ENCODE peak calls at places on chromosomes 4 and X, in eight cellular contexts. K, A, W, Y, G, J, F and S are unnamed samples.

GRCh38 chr4:140076307-140076706 is 77.7 kb downstream of the MAML3 start:
- DNase-seq in K (no peak), A (no peak), W (no peak), Y (no peak), G (no peak), J (no peak), F (no peak), S (no peak)

GRCh38 chrX:69083785-69084184 is 81.5 kb downstream of the PJA1 start:
- DNase-seq in K (no peak), A (no peak), W (no peak), Y (no peak), G (no peak), J (no peak), F (no peak), S (no peak)

GRCh38 chr4:6333301-6334202 is 63.9 kb downstream of the WFS1 start:
- DNase-seq in K (no peak), A (no peak), W (peak), Y (peak), G (peak), J (no peak), F (no peak), S (peak)

GRCh38 chrX:5876984-5877655 is 351.5 kb downstream of the NLGN4X start:
- DNase-seq in K (no peak), A (no peak), W (peak), Y (no peak), G (peak), J (peak), F (no peak), S (no peak)

GRCh38 chrX:102712967-102713677 is 874 bp downstream of the GPRASP2 start:
- DNase-seq in K (peak), A (peak), W (peak), Y (peak), G (peak), J (peak), F (peak), S (no peak)

GRCh38 chr4:187128226-187128625 is 404.6 kb upstream of the FAT1 start:
- DNase-seq in K (peak), A (no peak), W (no peak), Y (peak), G (no peak), J (no peak), F (no peak), S (no peak)

GRCh38 chrX:1400731-1401471 is 9.0 kb upstream of the SLC25A6 start:
- DNase-seq in K (no peak), A (peak), W (no peak), Y (no peak), G (no peak), J (no peak), F (no peak), S (peak)

GRCh38 chrX:19392703-19393102 is 49.0 kb downstream of the PDHA1 start:
- DNase-seq in K (no peak), A (no peak), W (no peak), Y (no peak), G (no peak), J (no peak), F (no peak), S (no peak)

GRCh38 chrX:110265624-110266023 is 52.3 kb downstream of the AMMECR1 start:
- DNase-seq in K (no peak), A (no peak), W (no peak), Y (no peak), G (no peak), J (no peak), F (no peak), S (no peak)

GRCh38 chrX:153029875-153030274 is 26.4 kb upstream of the PNMA3 start:
- DNase-seq in K (no peak), A (no peak), W (no peak), Y (no peak), G (peak), J (no peak), F (no peak), S (no peak)

GRCh38 chr4:5619913-5620625 is 88.3 kb downstream of the EVC2 start:
- DNase-seq in K (no peak), A (no peak), W (no peak), Y (no peak), G (peak), J (no peak), F (no peak), S (no peak)

GRCh38 chr4:138938371-138938699 is 77.2 kb upstream of the NOCT start:
- DNase-seq in K (peak), A (no peak), W (peak), Y (peak), G (peak), J (peak), F (no peak), S (no peak)

GRCh38 chr4:77052352-77052751 is 23.4 kb downstream of the CCNI start:
- DNase-seq in K (peak), A (no peak), W (peak), Y (peak), G (peak), J (peak), F (no peak), S (no peak)

GRCh38 chr4:101972791-101973190 is 182.3 kb downstream of the BANK1 start:
- DNase-seq in K (no peak), A (no peak), W (no peak), Y (no peak), G (no peak), J (no peak), F (no peak), S (no peak)

GRCh38 chr4:113094327-113094726 is 44.9 kb downstream of the ANK2 start:
- DNase-seq in K (no peak), A (no peak), W (no peak), Y (no peak), G (no peak), J (no peak), F (no peak), S (no peak)

GRCh38 chrX:10030570-10030969 is 63.4 kb downstream of the CLDN34 start:
- DNase-seq in K (peak), A (no peak), W (peak), Y (peak), G (peak), J (no peak), F (no peak), S (no peak)

GRCh38 chr4:16642897-16643296 is 255.5 kb downstream of the LDB2 start:
- DNase-seq in K (no peak), A (no peak), W (no peak), Y (no peak), G (peak), J (no peak), F (no peak), S (no peak)
- TF ChIP-seq CTCF in K (peak), A (peak), W (peak), Y (peak), G (peak), J (peak), F (no peak), S (no peak)

GRCh38 chrX:41822917-41823316 is 98.9 kb downstream of the GPR82 start:
- DNase-seq in K (no peak), A (no peak), W (no peak), Y (no peak), G (no peak), J (peak), F (no peak), S (no peak)

GRCh38 chrX:41825796-41826195 is 97.6 kb downstream of the CASK start:
- DNase-seq in K (no peak), A (no peak), W (no peak), Y (no peak), G (no peak), J (no peak), F (no peak), S (no peak)

GRCh38 chrX:41823402-41823801 is 99.4 kb downstream of the GPR82 start:
- DNase-seq in K (no peak), A (no peak), W (peak), Y (peak), G (peak), J (peak), F (no peak), S (no peak)

GRCh38 chrX:41827886-41828285 is 95.5 kb downstream of the CASK start:
- DNase-seq in K (peak), A (no peak), W (no peak), Y (peak), G (peak), J (no peak), F (no peak), S (no peak)

GRCh38 chrX:41824551-41824950 is 98.8 kb downstream of the CASK start:
- DNase-seq in K (peak), A (no peak), W (peak), Y (peak), G (peak), J (peak), F (no peak), S (no peak)
- TF ChIP-seq CTCF in K (no peak), A (no peak), W (no peak), Y (no peak), G (no peak), J (no peak), F (no peak), S (no peak)

DNA sequence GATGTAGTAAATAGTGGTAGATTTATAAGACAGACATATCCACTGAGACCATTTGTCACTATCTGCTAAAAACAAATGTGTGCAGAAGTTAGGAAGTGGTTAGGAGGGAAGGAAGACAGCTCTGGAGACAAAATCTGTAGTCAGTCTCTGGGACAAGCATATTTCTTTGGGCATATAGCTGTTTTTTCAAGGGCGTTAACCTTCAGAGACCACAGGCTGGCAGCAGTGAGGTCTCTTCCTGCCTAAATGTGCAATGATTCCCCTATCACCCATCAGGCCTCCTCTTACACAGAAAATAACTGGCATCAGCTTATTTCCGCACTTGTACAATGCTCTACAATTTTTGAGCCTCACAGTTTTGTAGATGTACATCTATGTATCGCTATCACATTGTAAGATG is 6.5 kb downstream of the TMEM150C start:
- DNase-seq in K (no peak), A (no peak), W (no peak), Y (peak), G (no peak), J (no peak), F (no peak), S (no peak)
- TF ChIP-seq CTCF in K (no peak), A (peak), W (no peak), Y (peak), G (peak), J (peak), F (no peak), S (peak)

DNA sequence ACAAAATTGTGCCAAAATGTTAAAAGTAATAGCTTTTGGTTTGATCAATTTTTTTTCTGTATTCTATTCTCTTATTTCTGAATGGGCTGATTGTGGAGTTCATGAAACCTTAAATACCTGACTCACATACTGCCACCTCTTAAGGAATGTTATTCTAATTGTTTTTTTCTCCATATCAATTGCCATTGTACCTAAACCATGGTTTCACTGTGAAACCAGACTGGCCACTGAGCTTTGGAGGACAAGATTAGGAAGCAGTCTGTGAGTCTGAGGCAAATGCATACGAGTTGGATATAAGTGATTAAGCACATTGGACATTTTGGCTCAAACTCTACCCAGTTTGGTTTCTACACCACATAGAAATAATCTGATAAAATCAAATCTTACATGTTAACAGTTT is 184.0 kb downstream of the IQCM start:
- DNase-seq in K (no peak), A (no peak), W (no peak), Y (no peak), G (no peak), J (no peak), F (no peak), S (no peak)
- TF ChIP-seq CTCF in K (no peak), A (no peak), W (no peak), Y (no peak), G (no peak), J (no peak), F (no peak), S (no peak)